ENCODE peak calls at places on chromosomes 7 and 10, in eight cellular contexts. G is gastrocnemius medialis; U is GM23338; N is CD8-positive, alpha-beta memory T cell; C is mesendoderm; M is neural progenitor cell; H is fibroblast of lung; S is mesenchymal stem cell. P is an unnamed sample. For H3K36me3 and H3K4me1, the result is how much of the 10 kb centered on the place peaks cover.

GRCh38 chr10:98226508-98227144 is 41.4 kb downstream of the LOXL4 start:
- DNase-seq in G (no peak), U (no peak), N (no peak), C (no peak), M (no peak), H (no peak), S (no peak), P (no peak)

GRCh38 chr7:98359395-98359794 is 41.5 kb downstream of the BAIAP2L1 start:
- DNase-seq in G (no peak), U (no peak), N (no peak), C (no peak), M (no peak), H (no peak), S (no peak), P (no peak)

GRCh38 chr7:57308631-57309408 is 141.2 kb upstream of the ZNF716 start:
- DNase-seq in G (no peak), U (peak), N (no peak), C (no peak), M (no peak), H (no peak), S (no peak), P (peak)

GRCh38 chr7:116354171-116354545 is 143.8 kb downstream of the TES start:
- DNase-seq in G (no peak), U (no peak), N (no peak), C (peak), M (no peak), H (peak), S (peak), P (no peak)

GRCh38 chr10:104254493-104255243 is at the start of gene GSTO1:
- DNase-seq in G (peak), U (peak), N (peak), C (peak), M (peak), H (peak), S (peak), P (peak)

GRCh38 chr10:6737758-6738463 is 157.8 kb upstream of the PRKCQ start:
- DNase-seq in G (no peak), U (no peak), N (no peak), C (no peak), M (no peak), H (peak), S (peak), P (peak)

GRCh38 chr7:124776153-124776552 is 10.6 kb upstream of the GPR37 start:
- DNase-seq in G (no peak), U (no peak), N (no peak), C (no peak), M (no peak), H (no peak), S (no peak), P (no peak)

GRCh38 chr10:69179743-69180524 is at the start of gene SUPV3L1:
- DNase-seq in G (peak), U (peak), N (peak), C (peak), M (peak), H (peak), S (peak), P (peak)

DNA sequence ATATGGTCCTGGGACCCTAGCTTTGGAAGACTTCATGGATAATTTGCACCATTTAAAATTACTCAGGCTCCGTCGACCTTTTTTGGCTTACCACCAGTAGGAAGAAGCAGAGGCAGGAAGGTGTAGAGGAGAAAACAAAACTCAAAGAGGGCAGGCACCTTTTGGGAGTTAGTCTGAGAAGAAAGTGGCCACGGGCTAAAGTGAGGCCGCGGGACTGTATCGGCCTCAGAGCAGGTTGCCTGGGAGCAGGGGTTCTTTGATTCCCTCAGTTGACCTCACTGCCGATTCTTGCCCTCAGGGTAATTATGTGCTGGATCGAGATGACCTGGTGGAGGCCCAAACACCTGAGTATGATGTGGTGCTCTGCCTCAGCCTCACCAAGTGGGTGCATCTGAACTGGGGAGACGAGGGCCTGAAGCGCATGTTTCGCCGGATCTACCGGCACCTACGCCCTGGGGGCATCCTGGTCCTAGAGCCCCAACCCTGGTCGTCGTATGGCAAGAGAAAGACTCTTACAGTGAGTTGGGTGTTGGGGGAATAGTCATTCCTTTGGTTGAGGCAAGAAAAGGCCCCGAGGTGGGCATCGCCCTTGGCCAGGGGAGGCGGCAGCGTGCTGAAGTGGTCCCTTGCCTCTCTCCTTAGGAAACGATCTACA is 3.1 kb downstream of the MEPCE start:
- DNase-seq in G (no peak), U (no peak), N (no peak), C (no peak), M (no peak), H (no peak), S (no peak), P (no peak)
- H3K36me3 ChIP-seq in G (under half), U (under half), N (under half), C (under half), M (under half), H (under half), S (under half), P (half or more)

GRCh38 chr10:22702348-22702747 is 12.0 kb downstream of the PIP4K2A start:
- DNase-seq in G (no peak), U (no peak), N (no peak), C (no peak), M (no peak), H (peak), S (peak), P (no peak)

GRCh38 chr10:22700489-22700888 is 13.9 kb downstream of the PIP4K2A start:
- DNase-seq in G (no peak), U (no peak), N (no peak), C (no peak), M (no peak), H (no peak), S (no peak), P (no peak)

GRCh38 chr10:22697799-22698198 is 16.6 kb downstream of the PIP4K2A start:
- DNase-seq in G (no peak), U (no peak), N (no peak), C (no peak), M (no peak), H (no peak), S (no peak), P (no peak)

GRCh38 chr10:22701132-22701851 is 13.1 kb downstream of the PIP4K2A start:
- DNase-seq in G (no peak), U (no peak), N (no peak), C (no peak), M (no peak), H (no peak), S (no peak), P (no peak)

DNA sequence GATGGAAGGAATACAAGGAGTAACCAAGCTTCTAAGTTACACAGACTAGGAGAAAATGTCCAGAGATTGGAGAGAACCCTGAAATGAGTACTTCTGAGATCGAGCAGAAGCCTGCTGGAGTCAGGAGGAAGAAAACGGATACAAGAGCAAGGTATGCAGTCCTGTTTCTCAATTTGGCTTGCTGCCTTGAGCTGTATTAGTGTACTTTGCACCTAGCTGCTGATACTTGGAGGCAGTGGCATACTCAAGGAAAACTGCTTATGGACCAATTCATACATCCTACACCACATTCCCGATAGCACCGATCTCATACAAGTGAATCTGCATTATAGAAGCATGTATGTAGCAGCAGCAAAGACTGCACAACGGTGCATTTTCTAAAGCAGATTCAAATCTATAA is 14.4 kb downstream of the PIP4K2A start:
- DNase-seq in G (no peak), U (no peak), N (no peak), C (no peak), M (no peak), H (no peak), S (no peak), P (no peak)
- H3K4me1 ChIP-seq in G (under half), U (under half), N (half or more), C (under half), M (under half), H (under half), S (under half), P (under half)

GRCh38 chr10:26857991-26858706 is 2.6 kb downstream of the ABI1 start:
- DNase-seq in G (no peak), U (peak), N (no peak), C (peak), M (no peak), H (peak), S (peak), P (no peak)

GRCh38 chr10:26859241-26860025 is 1.3 kb downstream of the ABI1 start:
- DNase-seq in G (no peak), U (no peak), N (no peak), C (peak), M (peak), H (no peak), S (no peak), P (no peak)

GRCh38 chr10:26860026-26860541 is 674 bp downstream of the ABI1 start:
- DNase-seq in G (peak), U (peak), N (peak), C (peak), M (peak), H (peak), S (peak), P (peak)

GRCh38 chr10:26860542-26861325 is at the start of gene ABI1:
- DNase-seq in G (peak), U (peak), N (peak), C (peak), M (peak), H (peak), S (peak), P (peak)

DNA sequence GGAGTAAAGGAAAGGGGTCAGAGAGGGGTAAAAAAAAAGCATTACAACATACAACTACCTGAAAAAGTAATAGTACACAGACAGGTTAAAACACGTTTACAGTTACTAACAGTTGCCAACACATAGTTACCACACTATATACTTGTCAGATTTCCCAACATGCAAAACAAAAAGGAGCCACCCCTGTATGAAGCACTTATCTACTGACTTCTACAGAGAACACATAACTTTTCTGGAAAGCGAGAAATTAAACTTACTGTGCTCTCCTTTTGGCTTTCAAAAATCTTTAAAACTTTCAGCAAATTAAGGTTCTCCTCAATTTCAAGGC is 2.1 kb downstream of the ABI1 start:
- DNase-seq in G (no peak), U (no peak), N (no peak), C (no peak), M (no peak), H (no peak), S (no peak), P (no peak)
- H3K4me3 ChIP-seq in G (peak), U (peak), N (peak), C (no peak), M (peak), H (peak), S (no peak), P (peak)

GRCh38 chr10:95314519-95314918 is 23.7 kb upstream of the PDLIM1 start:
- DNase-seq in G (no peak), U (no peak), N (no peak), C (peak), M (no peak), H (no peak), S (no peak), P (no peak)

GRCh38 chr10:95309958-95310357 is 19.2 kb upstream of the PDLIM1 start:
- DNase-seq in G (no peak), U (no peak), N (no peak), C (no peak), M (no peak), H (no peak), S (no peak), P (no peak)

GRCh38 chr10:95315509-95315908 is 24.7 kb upstream of the PDLIM1 start:
- DNase-seq in G (no peak), U (no peak), N (no peak), C (peak), M (peak), H (no peak), S (no peak), P (no peak)

GRCh38 chr10:95312986-95313495 is 22.2 kb upstream of the PDLIM1 start:
- DNase-seq in G (no peak), U (peak), N (no peak), C (peak), M (peak), H (no peak), S (no peak), P (no peak)

DNA sequence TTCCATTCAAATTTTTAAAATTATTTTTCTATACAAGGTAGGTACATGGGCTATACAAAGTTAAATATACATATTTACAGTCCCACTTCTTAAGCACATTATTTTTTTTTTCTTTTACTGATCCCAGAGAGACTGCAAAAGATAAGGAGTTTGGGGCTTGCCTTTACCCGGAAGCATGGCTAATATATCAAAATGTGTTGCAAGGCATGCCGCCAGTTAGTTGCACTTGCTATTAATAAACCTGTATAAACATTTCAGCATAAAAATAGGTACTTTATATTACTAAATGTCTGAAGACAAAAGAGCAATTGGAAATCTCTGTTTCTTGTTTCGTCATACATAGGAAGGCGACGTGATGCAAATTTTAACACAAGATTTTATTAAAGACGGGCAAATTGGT is 21.5 kb upstream of the PDLIM1 start:
- DNase-seq in G (no peak), U (no peak), N (no peak), C (no peak), M (no peak), H (peak), S (no peak), P (no peak)
- H3K36me3 ChIP-seq in G (under half), U (under half), N (under half), C (under half), M (under half), H (under half), S (under half), P (under half)

GRCh38 chr10:13683017-13683416 is 96.3 kb downstream of the PRPF18 start:
- DNase-seq in G (no peak), U (no peak), N (no peak), C (no peak), M (no peak), H (no peak), S (no peak), P (no peak)

GRCh38 chr10:13684252-13684791 is 97.6 kb downstream of the PRPF18 start:
- DNase-seq in G (no peak), U (no peak), N (no peak), C (no peak), M (no peak), H (peak), S (peak), P (peak)

GRCh38 chr10:13684813-13685511 is 98.2 kb downstream of the PRPF18 start:
- DNase-seq in G (no peak), U (no peak), N (no peak), C (no peak), M (no peak), H (peak), S (no peak), P (no peak)

GRCh38 chr10:13685885-13686284 is 99.1 kb downstream of the PRPF18 start:
- DNase-seq in G (no peak), U (no peak), N (no peak), C (no peak), M (no peak), H (no peak), S (no peak), P (no peak)

DNA sequence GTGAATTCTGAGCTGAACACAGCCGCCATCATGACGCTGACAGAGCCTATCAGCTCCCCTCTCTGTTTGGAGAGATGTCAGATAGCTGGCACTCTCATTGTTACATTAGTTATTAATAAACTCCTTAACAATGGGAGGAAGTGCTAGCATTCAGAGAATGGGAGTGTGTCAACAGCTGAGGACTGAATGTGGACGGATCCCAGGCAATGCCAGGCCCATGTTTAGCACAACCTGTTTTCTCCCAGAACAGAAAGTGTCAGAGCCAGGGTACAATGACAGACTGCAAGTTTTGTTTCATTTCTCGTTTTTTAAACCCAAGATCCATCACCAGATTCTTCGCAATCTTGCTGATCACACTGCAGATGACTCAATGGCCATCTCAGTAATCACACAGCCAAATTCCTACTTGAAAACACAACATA is 99.6 kb downstream of the PRPF18 start:
- DNase-seq in G (no peak), U (no peak), N (no peak), C (no peak), M (no peak), H (peak), S (no peak), P (no peak)
- H3K4me1 ChIP-seq in G (under half), U (under half), N (under half), C (under half), M (under half), H (under half), S (under half), P (under half)

DNA sequence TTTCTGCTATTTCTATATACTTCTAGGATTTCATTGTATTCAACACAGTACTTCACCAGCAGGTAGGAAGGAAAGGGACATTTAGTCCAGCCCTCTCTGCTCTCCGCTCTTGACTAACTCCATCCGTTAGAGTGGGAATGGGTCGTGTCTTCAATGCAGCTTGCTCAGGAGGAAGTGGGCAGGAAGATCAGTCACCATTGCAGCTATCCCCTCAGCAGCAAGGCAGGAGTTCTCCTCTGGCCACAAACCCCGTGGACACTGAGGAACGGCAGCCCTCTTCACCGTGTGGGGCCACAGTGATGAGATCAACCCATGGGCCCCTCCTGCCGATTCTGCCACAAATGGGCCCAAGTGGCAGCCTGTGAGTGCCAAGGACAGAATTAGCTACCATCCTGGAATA is 30.2 kb upstream of the IKZF1 start:
- DNase-seq in G (no peak), U (no peak), N (no peak), C (no peak), M (no peak), H (no peak), S (no peak), P (no peak)
- H3K4me3 ChIP-seq in G (no peak), U (no peak), N (no peak), C (no peak), M (no peak), H (no peak), S (no peak), P (no peak)

DNA sequence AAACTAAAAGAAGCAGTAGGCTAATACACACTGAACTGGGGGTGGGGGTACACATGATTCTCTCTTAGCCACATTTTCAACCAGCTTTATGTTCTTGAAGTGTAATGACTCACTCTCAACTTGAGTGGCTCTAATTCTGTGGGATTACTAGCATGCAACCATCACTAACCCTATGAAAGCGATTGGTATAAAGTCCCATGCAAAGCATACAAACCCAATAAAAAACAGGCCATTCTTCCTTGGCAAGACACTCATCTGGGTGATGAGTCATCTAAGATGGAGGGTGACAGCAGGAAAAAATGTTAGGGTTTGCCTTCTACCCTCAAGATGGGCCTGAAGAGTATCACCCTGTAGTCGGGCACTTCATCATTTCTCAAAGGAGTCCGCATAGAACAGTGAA is 14.9 kb upstream of the PON3 start:
- DNase-seq in G (no peak), U (no peak), N (no peak), C (no peak), M (no peak), H (peak), S (peak), P (no peak)
- H3K36me3 ChIP-seq in G (under half), U (under half), N (under half), C (under half), M (under half), H (under half), S (half or more), P (under half)

DNA sequence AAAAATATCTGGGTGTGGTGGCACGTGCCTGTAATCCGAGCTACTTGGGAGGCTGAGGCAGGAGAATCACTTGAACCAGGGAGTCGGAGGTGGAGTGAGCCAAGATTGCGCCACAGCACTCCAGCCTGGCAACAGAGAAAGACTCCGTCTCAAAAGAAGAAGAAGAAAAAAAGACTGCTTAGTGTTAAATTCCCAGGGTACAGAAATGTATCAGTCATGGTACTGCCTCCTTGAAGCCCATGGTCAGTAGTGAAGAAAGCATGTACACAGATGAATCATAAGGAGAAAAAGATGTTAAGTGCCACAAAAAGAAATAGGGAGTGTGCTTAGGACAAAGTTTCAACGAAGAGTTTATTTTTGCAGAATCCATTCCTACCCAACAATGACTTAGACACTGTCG is 62.5 kb upstream of the KMT2E start:
- DNase-seq in G (no peak), U (no peak), N (no peak), C (no peak), M (no peak), H (peak), S (peak), P (no peak)
- H3K4me1 ChIP-seq in G (under half), U (under half), N (under half), C (under half), M (under half), H (under half), S (under half), P (under half)

P was measured in HAP-1.